ENCODE peak calls at places on chromosome 17, in ten cellular contexts. One of them, this sample, is unnamed.

GRCh38 chr17:35294756-35295155 is 51.9 kb downstream of the SLFN5 start:
- DNase-seq in iris pigment epithelial cell: no peak
- DNase-seq in psoas muscle: no peak
- DNase-seq in osteocyte: no peak
- DNase-seq in AG20443: no peak
- DNase-seq in NCI-H1436: no peak
- DNase-seq in H7: no peak
- DNase-seq in GDM1: no peak
- DNase-seq in body of pancreas: no peak
- DNase-seq in breast epithelium: no peak
- DNase-seq in this sample: no peak

GRCh38 chr17:8324132-8324531 is 14.1 kb downstream of the ARHGEF15 start:
- DNase-seq in iris pigment epithelial cell: no peak
- DNase-seq in psoas muscle: no peak
- DNase-seq in osteocyte: no peak
- DNase-seq in AG20443: peak
- DNase-seq in NCI-H1436: no peak
- DNase-seq in H7: peak
- DNase-seq in GDM1: no peak
- DNase-seq in body of pancreas: no peak
- DNase-seq in breast epithelium: no peak
- DNase-seq in this sample: no peak

GRCh38 chr17:60606036-60606435 is 6.0 kb downstream of the PPM1D start:
- DNase-seq in iris pigment epithelial cell: no peak
- DNase-seq in psoas muscle: no peak
- DNase-seq in osteocyte: no peak
- DNase-seq in AG20443: no peak
- DNase-seq in NCI-H1436: no peak
- DNase-seq in H7: no peak
- DNase-seq in GDM1: no peak
- DNase-seq in body of pancreas: no peak
- DNase-seq in breast epithelium: no peak
- DNase-seq in this sample: no peak

GRCh38 chr17:52027081-52027480 is 131.4 kb downstream of the CA10 start:
- DNase-seq in iris pigment epithelial cell: no peak
- DNase-seq in psoas muscle: no peak
- DNase-seq in osteocyte: no peak
- DNase-seq in AG20443: no peak
- DNase-seq in NCI-H1436: no peak
- DNase-seq in H7: no peak
- DNase-seq in GDM1: no peak
- DNase-seq in body of pancreas: no peak
- DNase-seq in breast epithelium: no peak
- DNase-seq in this sample: no peak

GRCh38 chr17:55434721-55435120 is 13.1 kb upstream of the MMD start:
- DNase-seq in iris pigment epithelial cell: peak
- DNase-seq in psoas muscle: no peak
- DNase-seq in osteocyte: no peak
- DNase-seq in AG20443: no peak
- DNase-seq in NCI-H1436: no peak
- DNase-seq in H7: no peak
- DNase-seq in GDM1: no peak
- DNase-seq in body of pancreas: no peak
- DNase-seq in breast epithelium: no peak
- DNase-seq in this sample: no peak

GRCh38 chr17:37702605-37703004 is 42.3 kb downstream of the HNF1B start:
- DNase-seq in iris pigment epithelial cell: peak
- DNase-seq in psoas muscle: no peak
- DNase-seq in osteocyte: no peak
- DNase-seq in AG20443: peak
- DNase-seq in NCI-H1436: no peak
- DNase-seq in H7: no peak
- DNase-seq in GDM1: no peak
- DNase-seq in body of pancreas: no peak
- DNase-seq in breast epithelium: no peak
- DNase-seq in this sample: peak

GRCh38 chr17:71213936-71214335 is 906.9 kb upstream of the SOX9 start:
- DNase-seq in iris pigment epithelial cell: no peak
- DNase-seq in psoas muscle: no peak
- DNase-seq in osteocyte: no peak
- DNase-seq in AG20443: no peak
- DNase-seq in NCI-H1436: no peak
- DNase-seq in H7: no peak
- DNase-seq in GDM1: no peak
- DNase-seq in body of pancreas: no peak
- DNase-seq in breast epithelium: no peak
- DNase-seq in this sample: no peak

GRCh38 chr17:48429156-48429555 is 858 bp downstream of the SKAP1 start:
- DNase-seq in iris pigment epithelial cell: no peak
- DNase-seq in psoas muscle: no peak
- DNase-seq in osteocyte: no peak
- DNase-seq in AG20443: no peak
- DNase-seq in NCI-H1436: no peak
- DNase-seq in H7: peak
- DNase-seq in GDM1: no peak
- DNase-seq in body of pancreas: no peak
- DNase-seq in breast epithelium: no peak
- DNase-seq in this sample: no peak

GRCh38 chr17:44374306-44375195 is 10.9 kb upstream of the FAM171A2 start:
- DNase-seq in iris pigment epithelial cell: no peak
- DNase-seq in psoas muscle: no peak
- DNase-seq in osteocyte: no peak
- DNase-seq in AG20443: no peak
- DNase-seq in NCI-H1436: no peak
- DNase-seq in H7: peak
- DNase-seq in GDM1: no peak
- DNase-seq in body of pancreas: no peak
- DNase-seq in breast epithelium: no peak
- DNase-seq in this sample: no peak

GRCh38 chr17:83144421-83145357 is 65.3 kb downstream of the METRNL start:
- DNase-seq in iris pigment epithelial cell: no peak
- DNase-seq in psoas muscle: peak
- DNase-seq in osteocyte: peak
- DNase-seq in AG20443: peak
- DNase-seq in NCI-H1436: no peak
- DNase-seq in H7: no peak
- DNase-seq in GDM1: no peak
- DNase-seq in body of pancreas: no peak
- DNase-seq in breast epithelium: peak
- DNase-seq in this sample: peak

This sample was measured in MG63.